ENCODE peak calls at places on chromosomes 6 and 20, in ten cellular contexts. H is foreskin fibroblast, U is AG09309, K is GM13977, X is nephron progenitor cell, A is body of pancreas, R is GM12864, P is omental fat pad, B is colonic mucosa, V is IMR-90. G is an unnamed sample.

GRCh38 chr20:46810442-46811327 is 84.0 kb upstream of the EYA2 start:
- DNase-seq in H (no peak), U (no peak), K (no peak), X (no peak), A (no peak), R (no peak), P (no peak), B (peak), V (no peak), G (no peak)

GRCh38 chr20:3749689-3750639 is 17.5 kb downstream of the HSPA12B start:
- DNase-seq in H (no peak), U (no peak), K (peak), X (peak), A (peak), R (no peak), P (no peak), B (no peak), V (no peak), G (peak)

GRCh38 chr6:159074120-159074684 is 29.4 kb upstream of the TAGAP start:
- DNase-seq in H (peak), U (no peak), K (no peak), X (no peak), A (no peak), R (no peak), P (no peak), B (peak), V (peak), G (peak)

GRCh38 chr20:10060223-10060622 is 25.4 kb downstream of the ANKEF1 start:
- DNase-seq in H (no peak), U (no peak), K (no peak), X (peak), A (no peak), R (peak), P (no peak), B (no peak), V (no peak), G (no peak)

GRCh38 chr6:64489760-64490159 is 854.2 kb downstream of the PHF3 start:
- DNase-seq in H (no peak), U (no peak), K (no peak), X (no peak), A (no peak), R (no peak), P (no peak), B (no peak), V (no peak), G (no peak)

GRCh38 chr20:53736122-53736756 is 142.6 kb upstream of the ZNF217 start:
- DNase-seq in H (no peak), U (no peak), K (no peak), X (no peak), A (peak), R (no peak), P (no peak), B (no peak), V (no peak), G (peak)

GRCh38 chr6:31920803-31921202 is 6.7 kb upstream of the C2 start:
- DNase-seq in H (peak), U (no peak), K (no peak), X (no peak), A (no peak), R (no peak), P (no peak), B (no peak), V (no peak), G (no peak)

GRCh38 chr6:22601941-22602340 is 32.6 kb downstream of the HDGFL1 start:
- DNase-seq in H (no peak), U (no peak), K (no peak), X (no peak), A (no peak), R (no peak), P (no peak), B (no peak), V (no peak), G (no peak)

GRCh38 chr6:163828038-163828790 is 413.7 kb downstream of the QKI start:
- DNase-seq in H (no peak), U (no peak), K (no peak), X (no peak), A (no peak), R (no peak), P (no peak), B (no peak), V (peak), G (no peak)

GRCh38 chr6:163797313-163797712 is 382.8 kb downstream of the QKI start:
- DNase-seq in H (peak), U (no peak), K (no peak), X (no peak), A (no peak), R (no peak), P (no peak), B (no peak), V (no peak), G (no peak)

GRCh38 chr20:21707999-21708737 is 2.7 kb downstream of the PAX1 start:
- DNase-seq in H (no peak), U (no peak), K (no peak), X (peak), A (no peak), R (no peak), P (no peak), B (no peak), V (no peak), G (no peak)

GRCh38 chr6:90284236-90284744 is 12.4 kb downstream of the BACH2 start:
- DNase-seq in H (peak), U (peak), K (no peak), X (peak), A (no peak), R (no peak), P (no peak), B (no peak), V (peak), G (peak)

GRCh38 chr6:25482996-25483395 is 169.0 kb upstream of the SCGN start:
- DNase-seq in H (no peak), U (no peak), K (no peak), X (no peak), A (no peak), R (no peak), P (no peak), B (no peak), V (peak), G (no peak)

GRCh38 chr20:60073086-60073485 is 114.9 kb downstream of the CDH26 start:
- DNase-seq in H (no peak), U (no peak), K (no peak), X (no peak), A (no peak), R (no peak), P (no peak), B (no peak), V (no peak), G (no peak)

GRCh38 chr20:1496930-1497329 is 5.7 kb upstream of the SIRPB2 start:
- DNase-seq in H (no peak), U (no peak), K (no peak), X (no peak), A (no peak), R (no peak), P (no peak), B (no peak), V (no peak), G (no peak)

GRCh38 chr20:11387189-11387754 is 530.4 kb upstream of the BTBD3 start:
- DNase-seq in H (peak), U (peak), K (no peak), X (no peak), A (no peak), R (no peak), P (no peak), B (no peak), V (peak), G (peak)

GRCh38 chr6:74867286-74867685 is 338.6 kb downstream of the COL12A1 start:
- DNase-seq in H (no peak), U (no peak), K (no peak), X (no peak), A (no peak), R (no peak), P (no peak), B (no peak), V (no peak), G (no peak)

GRCh38 chr6:109052852-109053251 is 41.8 kb downstream of the SESN1 start:
- DNase-seq in H (no peak), U (no peak), K (no peak), X (no peak), A (no peak), R (no peak), P (no peak), B (no peak), V (no peak), G (no peak)

GRCh38 chr6:135505222-135505621 is 7.7 kb upstream of the AHI1 start:
- DNase-seq in H (no peak), U (no peak), K (no peak), X (no peak), A (no peak), R (no peak), P (no peak), B (peak), V (no peak), G (no peak)

GRCh38 chr6:79878142-79878748 is 69.1 kb downstream of the ELOVL4 start:
- DNase-seq in H (peak), U (no peak), K (no peak), X (no peak), A (peak), R (no peak), P (no peak), B (no peak), V (no peak), G (no peak)

GRCh38 chr6:129525055-129525454 is 184.9 kb downstream of the ARHGAP18 start:
- DNase-seq in H (peak), U (no peak), K (no peak), X (no peak), A (no peak), R (no peak), P (no peak), B (no peak), V (peak), G (no peak)

GRCh38 chr6:1296542-1296941 is 15.4 kb upstream of the FOXQ1 start:
- DNase-seq in H (peak), U (no peak), K (no peak), X (no peak), A (no peak), R (no peak), P (no peak), B (no peak), V (peak), G (no peak)

GRCh38 chr6:157514659-157515496 is 133.9 kb downstream of the ZDHHC14 start:
- DNase-seq in H (peak), U (peak), K (no peak), X (no peak), A (no peak), R (no peak), P (no peak), B (no peak), V (peak), G (peak)

GRCh38 chr20:46850416-46850815 is 44.2 kb upstream of the EYA2 start:
- DNase-seq in H (no peak), U (no peak), K (no peak), X (peak), A (no peak), R (no peak), P (no peak), B (peak), V (no peak), G (no peak)

GRCh38 chr20:19930461-19930860 is 86.7 kb upstream of the NAA20 start:
- DNase-seq in H (no peak), U (no peak), K (no peak), X (no peak), A (no peak), R (no peak), P (no peak), B (no peak), V (no peak), G (no peak)

GRCh38 chr6:157410088-157410487 is 29.1 kb downstream of the ZDHHC14 start:
- DNase-seq in H (peak), U (no peak), K (no peak), X (no peak), A (no peak), R (no peak), P (no peak), B (no peak), V (peak), G (no peak)

GRCh38 chr20:45993197-45993951 is 15.3 kb upstream of the MMP9 start:
- DNase-seq in H (peak), U (no peak), K (no peak), X (no peak), A (no peak), R (no peak), P (no peak), B (peak), V (peak), G (peak)

GRCh38 chr6:121460170-121460569 is 24.7 kb downstream of the GJA1 start:
- DNase-seq in H (no peak), U (no peak), K (no peak), X (no peak), A (no peak), R (no peak), P (no peak), B (no peak), V (no peak), G (no peak)

GRCh38 chr6:121463087-121463486 is 27.6 kb downstream of the GJA1 start:
- DNase-seq in H (no peak), U (no peak), K (no peak), X (no peak), A (no peak), R (no peak), P (no peak), B (no peak), V (no peak), G (no peak)

DNA sequence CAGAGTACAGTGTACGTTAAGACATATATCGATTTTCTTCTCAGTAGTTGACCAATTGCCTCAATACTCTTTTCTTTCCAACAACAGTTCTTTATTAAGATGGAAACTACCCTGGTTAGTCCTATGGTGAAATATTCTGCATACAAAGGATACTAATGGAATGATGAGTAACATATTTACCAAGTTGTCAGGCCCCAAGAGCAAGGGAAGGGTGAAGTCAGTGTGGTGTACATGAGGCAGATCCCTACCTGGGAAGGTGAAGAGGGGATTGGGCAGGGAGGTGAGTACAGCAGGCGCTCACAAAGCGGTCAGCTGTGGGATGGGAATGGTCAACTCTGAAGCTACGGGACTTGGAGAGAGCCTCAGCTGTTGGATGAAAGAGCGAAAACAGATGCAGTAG is 29.7 kb downstream of the GJA1 start:
- DNase-seq in H (no peak), U (no peak), K (no peak), X (no peak), A (no peak), R (no peak), P (no peak), B (no peak), V (no peak), G (peak)
- TF ChIP-seq CTCF in H (no peak), U (no peak), K (no peak), X (no peak), A (no peak), R (no peak), P (no peak), B (no peak), V (no peak), G (no peak)

DNA sequence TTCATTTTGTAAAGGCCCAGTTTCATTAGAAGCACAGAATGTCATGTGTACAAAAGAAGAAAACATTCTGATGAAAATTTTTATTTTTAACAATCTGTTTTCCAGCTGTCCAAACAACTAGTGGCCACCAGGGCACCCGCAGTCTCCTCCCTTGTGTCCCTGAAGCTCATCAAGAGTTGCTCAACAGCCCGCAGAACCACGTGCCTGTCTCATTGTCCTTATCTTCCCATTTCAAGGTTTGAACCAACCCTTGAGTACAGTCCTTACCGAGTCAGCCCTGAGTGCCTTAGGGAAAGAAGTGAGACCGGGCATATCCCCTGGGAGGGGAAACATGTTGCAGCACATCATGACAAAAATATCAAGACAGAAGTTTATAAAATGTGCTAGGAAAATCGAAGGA is 15.9 kb upstream of the ZNF133 start:
- DNase-seq in H (peak), U (no peak), K (no peak), X (no peak), A (no peak), R (no peak), P (no peak), B (no peak), V (no peak), G (no peak)
- TF ChIP-seq CTCF in H (peak), U (no peak), K (no peak), X (no peak), A (no peak), R (peak), P (no peak), B (no peak), V (no peak), G (no peak)

DNA sequence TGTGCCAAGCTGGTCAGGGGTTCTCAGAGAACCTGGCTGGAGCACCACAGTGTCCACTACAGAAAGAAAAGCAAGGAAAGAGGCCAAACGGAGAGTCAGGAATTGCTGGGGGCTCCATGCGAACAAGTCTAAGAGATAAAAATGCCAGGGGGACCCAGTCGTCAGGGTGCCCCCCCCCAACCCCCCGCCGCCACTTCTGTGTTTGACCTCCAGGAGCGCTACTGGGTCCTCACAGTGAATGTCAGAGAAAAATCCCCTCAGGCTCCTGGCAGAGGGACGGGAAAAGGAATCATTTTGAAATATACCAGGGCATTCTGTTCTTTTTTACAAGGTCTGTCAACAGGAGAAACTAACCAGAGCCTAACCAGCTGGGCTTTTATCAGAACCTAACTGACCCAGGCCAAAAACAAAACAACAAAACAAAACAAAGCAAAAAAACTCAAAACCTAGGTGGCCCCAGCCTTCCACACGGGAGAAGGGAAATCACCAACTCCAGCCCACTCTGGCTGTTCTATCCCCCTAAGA is 17.9 kb upstream of the NELFCD start:
- DNase-seq in H (no peak), U (no peak), K (no peak), X (no peak), A (no peak), R (no peak), P (no peak), B (no peak), V (no peak), G (no peak)
- TF ChIP-seq CTCF in H (no peak), U (no peak), K (no peak), X (no peak), A (no peak), R (no peak), P (no peak), B (no peak), V (no peak), G (peak)

DNA sequence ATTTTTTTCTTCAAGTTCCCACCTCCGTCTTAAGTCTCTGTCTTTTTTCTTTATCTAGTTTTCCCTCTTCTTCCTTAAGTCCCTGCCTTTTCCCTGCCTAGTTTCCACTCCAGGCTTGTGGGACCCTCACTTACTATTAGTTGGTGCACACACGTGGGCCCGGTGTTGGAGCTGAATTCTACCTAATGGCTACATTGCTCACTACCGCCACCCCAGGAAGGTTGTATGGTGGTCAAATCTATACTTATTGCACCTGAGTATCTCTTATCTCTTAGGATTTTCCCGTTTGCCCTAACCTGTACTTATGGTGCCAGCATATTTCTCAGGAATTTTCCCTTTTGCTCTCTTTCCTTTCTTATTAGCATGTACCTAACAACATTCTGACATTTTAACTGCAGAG is 692.8 kb downstream of the EPM2A start:
- DNase-seq in H (no peak), U (no peak), K (no peak), X (no peak), A (no peak), R (no peak), P (no peak), B (no peak), V (no peak), G (peak)
- TF ChIP-seq CTCF in H (no peak), U (peak), K (no peak), X (no peak), A (no peak), R (peak), P (no peak), B (no peak), V (no peak), G (no peak)

GRCh38 chr6:131877999-131878789 is 70.4 kb downstream of the ENPP1 start:
- DNase-seq in H (peak), U (no peak), K (no peak), X (no peak), A (no peak), R (no peak), P (no peak), B (no peak), V (peak), G (no peak)
- TF ChIP-seq CTCF in H (no peak), U (no peak), K (no peak), X (no peak), A (no peak), R (no peak), P (no peak), B (no peak), V (no peak), G (no peak)